ENCODE peak calls at places on chromosomes 7 and 10, in six cellular contexts. G is A549, V is cardiac fibroblast, O is AG04450, R is PC-9, N is GM12865. U is an unnamed sample.

GRCh38 chr7:5553298-5553877 is 129.8 kb upstream of the TNRC18 start:
- DNase-seq in V (no peak), N (no peak), R (peak), O (no peak), G (peak), U (no peak)

GRCh38 chr7:129845178-129845971 is 107.4 kb downstream of the UBE2H start:
- DNase-seq in V (peak), N (no peak), R (peak), O (no peak), G (no peak), U (peak)

GRCh38 chr10:33143160-33143728 is 185.2 kb upstream of the ITGB1 start:
- DNase-seq in N (no peak), G (no peak), O (peak), R (no peak), V (peak), U (peak)

GRCh38 chr7:144995495-144995894 is 159.6 kb upstream of the TPK1 start:
- DNase-seq in N (no peak), G (no peak), O (no peak), R (no peak), V (no peak), U (no peak)

GRCh38 chr10:3126741-3127342 is 45.7 kb downstream of the PITRM1 start:
- DNase-seq in G (no peak), V (no peak), R (no peak), O (no peak), N (no peak), U (no peak)

GRCh38 chr10:1061930-1062769 is 6.0 kb downstream of the WDR37 start:
- DNase-seq in G (no peak), V (peak), R (no peak), O (no peak), N (no peak), U (no peak)

GRCh38 chr10:119821172-119821571 is 51.5 kb downstream of the MCMBP start:
- DNase-seq in V (no peak), O (no peak), R (no peak), N (no peak), G (no peak), U (no peak)

GRCh38 chr10:99711129-99711719 is 20.7 kb downstream of the COX15 start:
- DNase-seq in N (peak), O (peak), R (peak), G (peak), V (peak), U (peak)

GRCh38 chr7:131501930-131502685 is 54.3 kb downstream of the PODXL start:
- DNase-seq in O (no peak), N (no peak), R (no peak), G (no peak), V (no peak), U (no peak)

GRCh38 chr10:121616291-121616690 is 18.0 kb upstream of the FGFR2 start:
- DNase-seq in N (no peak), R (no peak), V (no peak), G (no peak), O (no peak), U (no peak)

GRCh38 chr7:12648704-12649261 is 38.6 kb upstream of the ARL4A start:
- DNase-seq in G (no peak), N (no peak), O (no peak), R (no peak), V (no peak), U (no peak)

GRCh38 chr10:113541554-113541902 is 11.3 kb upstream of the HABP2 start:
- DNase-seq in V (no peak), G (no peak), N (no peak), R (no peak), O (no peak), U (no peak)

GRCh38 chr7:101185258-101185839 is 5.3 kb upstream of the NAT16 start:
- DNase-seq in R (no peak), O (no peak), N (no peak), V (peak), G (peak), U (no peak)

GRCh38 chr7:134350682-134351081 is 34.0 kb upstream of the SLC35B4 start:
- DNase-seq in O (no peak), V (no peak), G (no peak), N (peak), R (no peak), U (no peak)

GRCh38 chr10:15197911-15198310 is 29.4 kb upstream of the NMT2 start:
- DNase-seq in G (no peak), N (no peak), O (no peak), R (no peak), V (no peak), U (no peak)

GRCh38 chr7:96089511-96089910 is 232.4 kb downstream of the SLC25A13 start:
- DNase-seq in G (no peak), O (no peak), N (no peak), V (no peak), R (no peak), U (no peak)

GRCh38 chr10:118748041-118748440 is 6.7 kb downstream of the CACUL1 start:
- DNase-seq in N (no peak), G (no peak), V (no peak), R (no peak), O (no peak), U (no peak)

GRCh38 chr7:125675169-125675568 is 745.5 kb upstream of the POT1 start:
- DNase-seq in O (no peak), V (no peak), G (no peak), R (no peak), N (no peak), U (no peak)

GRCh38 chr10:53997953-53998352 is 803.1 kb downstream of the PCDH15 start:
- DNase-seq in V (no peak), R (no peak), G (no peak), O (no peak), N (no peak), U (peak)

GRCh38 chr7:2134740-2135139 is 98.0 kb downstream of the MAD1L1 start:
- DNase-seq in G (no peak), V (no peak), R (peak), O (no peak), N (no peak), U (no peak)

GRCh38 chr10:28072573-28072972 is 73.7 kb upstream of the ODAD2 start:
- DNase-seq in V (no peak), G (no peak), O (no peak), R (no peak), N (no peak), U (no peak)

GRCh38 chr10:112793197-112793921 is 156.7 kb upstream of the TCF7L2 start:
- DNase-seq in O (no peak), V (peak), R (no peak), N (no peak), G (no peak), U (no peak)

GRCh38 chr10:31121797-31122586 is 90.3 kb upstream of the ZNF438 start:
- DNase-seq in V (no peak), R (no peak), G (no peak), O (no peak), N (no peak), U (no peak)

GRCh38 chr7:16271990-16272665 is 149.2 kb downstream of the CRPPA start:
- DNase-seq in V (peak), N (no peak), O (no peak), G (no peak), R (peak), U (no peak)

GRCh38 chr10:124308811-124309210 is 109.9 kb downstream of the OAT start:
- DNase-seq in G (no peak), N (no peak), V (no peak), O (no peak), R (no peak), U (no peak)

GRCh38 chr7:452230-452751 is 67.4 kb downstream of the PDGFA start:
- DNase-seq in V (peak), N (peak), G (no peak), O (no peak), R (no peak), U (no peak)

GRCh38 chr10:33228426-33228825 is 106.0 kb downstream of the NRP1 start:
- DNase-seq in R (no peak), V (no peak), N (no peak), G (no peak), O (no peak), U (no peak)

GRCh38 chr7:44977304-44977858 is 1.4 kb downstream of the MYO1G start:
- DNase-seq in V (no peak), O (no peak), N (peak), G (no peak), R (peak), U (peak)

GRCh38 chr7:26291699-26292538 is at the start of gene SNX10:
- DNase-seq in N (peak), O (no peak), R (peak), G (peak), V (peak), U (peak)

GRCh38 chr10:96436035-96436434 is 77.2 kb upstream of the OPALIN start:
- DNase-seq in G (no peak), V (no peak), N (no peak), R (no peak), O (no peak), U (no peak)

GRCh38 chr10:96442017-96442643 is 71.6 kb downstream of the TLL2 start:
- DNase-seq in V (no peak), N (no peak), G (no peak), R (no peak), O (no peak), U (no peak)

GRCh38 chr10:96439655-96440217 is 74.0 kb downstream of the TLL2 start:
- DNase-seq in R (no peak), O (no peak), N (no peak), G (no peak), V (no peak), U (no peak)

GRCh38 chr10:96441126-96441905 is 72.4 kb downstream of the TLL2 start:
- DNase-seq in V (no peak), N (no peak), O (no peak), G (no peak), R (no peak), U (no peak)

GRCh38 chr10:96440257-96441125 is 73.2 kb downstream of the TLL2 start:
- DNase-seq in G (no peak), O (no peak), N (no peak), V (no peak), R (no peak), U (no peak)
- TF ChIP-seq CTCF in G (no peak), O (no peak), N (no peak), V (no peak), R (no peak), U (no peak)

GRCh38 chr7:157684157-157684595 is 347.4 kb downstream of the DNAJB6 start:
- DNase-seq in R (no peak), O (no peak), N (no peak), V (no peak), G (no peak), U (no peak)
- H3K4me3 ChIP-seq in R (no peak), O (no peak), N (no peak), V (no peak), G (no peak), U (no peak)

DNA sequence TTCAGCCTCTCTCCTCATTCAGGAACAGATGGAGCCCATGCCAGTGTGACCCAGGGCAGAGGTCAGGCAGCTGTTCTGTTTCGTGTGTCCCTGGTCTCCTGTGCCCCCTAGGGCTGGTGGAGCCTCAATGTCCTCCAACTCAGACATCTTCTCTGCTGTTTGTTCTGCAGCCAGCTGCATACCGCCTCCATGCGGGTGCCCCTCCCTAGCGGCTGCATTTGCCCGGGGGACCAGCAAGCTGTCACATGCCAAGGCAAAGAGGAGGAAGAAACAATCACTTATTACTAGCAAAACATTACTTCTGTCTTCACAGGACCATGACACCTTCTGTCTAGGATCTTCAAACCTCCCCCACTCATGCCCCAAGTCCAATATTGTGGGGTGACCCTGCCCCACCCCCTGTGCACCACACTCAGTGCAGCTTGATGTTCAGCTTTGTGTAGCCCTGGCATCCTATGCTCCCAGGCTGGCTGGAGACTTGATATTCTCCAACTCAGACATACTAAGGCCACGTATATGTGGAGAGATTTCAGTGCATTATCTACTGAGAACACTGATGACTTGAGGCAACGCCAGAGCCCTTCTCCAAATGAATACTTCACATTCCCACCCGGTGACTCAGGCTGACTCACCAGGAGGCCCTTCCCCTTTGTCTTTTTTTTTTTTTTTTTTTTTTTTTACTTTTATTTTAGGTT is 188.9 kb downstream of the SKIDA1 start:
- DNase-seq in N (no peak), O (peak), R (peak), V (peak), G (peak), U (peak)
- TF ChIP-seq CTCF in N (no peak), O (no peak), R (no peak), V (no peak), G (peak), U (no peak)

DNA sequence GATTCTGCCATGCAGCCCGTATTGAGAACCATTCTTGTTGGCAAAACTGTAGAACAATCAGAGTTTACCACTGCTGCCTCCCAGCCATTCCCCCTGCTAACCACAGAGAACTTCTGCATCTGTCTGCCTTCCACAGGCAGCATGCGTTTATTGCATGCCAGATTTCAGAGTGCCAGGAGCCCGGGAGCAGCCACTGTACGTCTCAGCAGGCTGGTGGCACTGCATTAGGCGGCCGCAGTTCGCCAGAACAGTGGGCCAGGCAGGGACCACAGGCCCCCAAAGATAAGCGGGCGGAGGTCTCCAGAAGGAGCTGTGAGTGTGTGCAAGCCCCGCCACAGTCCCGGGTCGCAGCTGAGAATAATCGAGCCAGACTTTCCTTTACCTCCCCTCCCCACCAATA is 31.8 kb downstream of the ZNF467 start:
- DNase-seq in R (no peak), V (no peak), G (no peak), N (no peak), O (no peak), U (no peak)
- H3K4me3 ChIP-seq in R (peak), V (no peak), G (peak), N (no peak), O (no peak), U (no peak)